ENCODE peak calls at places on chromosomes 4 and X, in six cellular contexts. Z is GM18507; J is erythroblast; T is left cardiac atrium; C is effector CD8-positive, alpha-beta T cell; G is lower lobe of right lung. F is an unnamed sample.

GRCh38 chrX:46573896-46574336 is 351 bp downstream of the CHST7 start:
- DNase-seq in Z (no peak), J (peak; percentile 15), T (peak; percentile 45), C (peak; percentile 13), G (peak; percentile 73), F (peak; percentile 93)

GRCh38 chr4:17385403-17385802 is 126.5 kb downstream of the QDPR start:
- DNase-seq in Z (no peak), J (peak; percentile 25), T (no peak), C (no peak), G (no peak), F (no peak)

GRCh38 chr4:161172396-161173026 is 991.3 kb downstream of the FSTL5 start:
- DNase-seq in Z (no peak), J (no peak), T (no peak), C (no peak), G (no peak), F (no peak)

GRCh38 chr4:79682801-79683217 is 274.8 kb upstream of the GK2 start:
- DNase-seq in Z (no peak), J (no peak), T (peak; percentile 18), C (no peak), G (no peak), F (no peak)

GRCh38 chrX:44344687-44345086 is 1.2 kb upstream of the EFHC2 start:
- DNase-seq in Z (no peak), J (no peak), T (no peak), C (peak; percentile 0), G (no peak), F (no peak)

GRCh38 chrX:19174401-19175025 is 52.2 kb upstream of the ADGRG2 start:
- DNase-seq in Z (no peak), J (no peak), T (peak; percentile 34), C (no peak), G (no peak), F (no peak)

GRCh38 chrX:39652336-39652735 is 445.4 kb downstream of the BCOR start:
- DNase-seq in Z (peak; percentile 3), J (peak; percentile 34), T (peak; percentile 34), C (no peak), G (no peak), F (no peak)

GRCh38 chr4:109434793-109435080 is 1.1 kb downstream of the SEC24B start:
- DNase-seq in Z (no peak), J (no peak), T (no peak), C (no peak), G (no peak), F (no peak)

GRCh38 chrX:18769812-18770573 is 62.5 kb downstream of the PPEF1 start:
- DNase-seq in Z (no peak), J (no peak), T (no peak), C (no peak), G (no peak), F (no peak)

GRCh38 chrX:2552621-2553297 is 52.0 kb upstream of the DHRSX start:
- DNase-seq in Z (no peak), J (no peak), T (no peak), C (no peak), G (no peak), F (no peak)

GRCh38 chr4:155085843-155086530 is 122.4 kb upstream of the NPY2R start:
- DNase-seq in Z (no peak), J (no peak), T (no peak), C (no peak), G (no peak), F (no peak)

GRCh38 chr4:74667438-74667837 is 126.9 kb downstream of the BTC start:
- DNase-seq in Z (no peak), J (no peak), T (no peak), C (no peak), G (no peak), F (no peak)

GRCh38 chr4:108685036-108685686 is 34.8 kb downstream of the OSTC start:
- DNase-seq in Z (no peak), J (no peak), T (no peak), C (no peak), G (no peak), F (no peak)

GRCh38 chr4:145098675-145099037 is 545 bp downstream of the ABCE1 start:
- DNase-seq in Z (no peak), J (peak; percentile 82), T (peak; percentile 37), C (no peak), G (no peak), F (no peak)

GRCh38 chr4:105296672-105297071 is 150.0 kb downstream of the TET2 start:
- DNase-seq in Z (no peak), J (no peak), T (no peak), C (no peak), G (no peak), F (peak; percentile 70)

GRCh38 chrX:22481436-22481835 is 208.7 kb downstream of the CBLL2 start:
- DNase-seq in Z (no peak), J (no peak), T (no peak), C (no peak), G (no peak), F (no peak)

GRCh38 chrX:51395807-51396728 is 63.4 kb downstream of the NUDT10 start:
- DNase-seq in Z (no peak), J (peak; percentile 6), T (peak; percentile 31), C (peak; percentile 31), G (peak; percentile 39), F (peak; percentile 81)

GRCh38 chr4:168835880-168836454 is 174.1 kb downstream of the CBR4 start:
- DNase-seq in Z (no peak), J (no peak), T (no peak), C (no peak), G (no peak), F (no peak)

GRCh38 chr4:8095956-8096689 is 62.5 kb downstream of the ABLIM2 start:
- DNase-seq in Z (no peak), J (no peak), T (no peak), C (no peak), G (no peak), F (no peak)

GRCh38 chr4:117378942-117379341 is 293.6 kb upstream of the TRAM1L1 start:
- DNase-seq in Z (no peak), J (no peak), T (no peak), C (no peak), G (no peak), F (no peak)

GRCh38 chr4:25795566-25796454 is 67.0 kb downstream of the SEL1L3 start:
- DNase-seq in Z (no peak), J (no peak), T (no peak), C (no peak), G (no peak), F (no peak)

GRCh38 chrX:13263560-13264251 is 56.1 kb downstream of the ATXN3L start:
- DNase-seq in Z (no peak), J (no peak), T (no peak), C (no peak), G (no peak), F (no peak)

GRCh38 chrX:97123001-97123400 is 239.3 kb downstream of the RPA4 start:
- DNase-seq in Z (no peak), J (no peak), T (no peak), C (no peak), G (no peak), F (no peak)

GRCh38 chrX:56366901-56367300 is 134.7 kb downstream of the KLF8 start:
- DNase-seq in Z (no peak), J (no peak), T (no peak), C (no peak), G (no peak), F (no peak)